ENCODE peak calls at places on chromosomes 12 and 14, in ten cellular contexts. N is pancreas; X is CD8-positive, alpha-beta T cell; F is right atrium auricular region; P is left ventricle myocardium inferior; G is HCT116; R is uterus; Y is IMR-90; O is Caco-2; E is aorta. I is an unnamed sample. For H3K4me1, the result is how much of the 10 kb centered on the place peaks cover.

GRCh38 chr12:20404576-20405346 is 36.4 kb downstream of the PDE3A start:
- DNase-seq in N (peak), X (no peak), F (peak), P (peak), G (no peak), R (no peak), Y (peak), O (no peak), E (no peak), I (no peak)

GRCh38 chr12:123269395-123269892 is 2.2 kb downstream of the CDK2AP1 start:
- DNase-seq in N (peak), X (no peak), F (peak), P (peak), G (no peak), R (peak), Y (peak), O (no peak), E (peak), I (no peak)

GRCh38 chr14:104803280-104803915 is 2.5 kb downstream of the ZBTB42 start:
- DNase-seq in N (peak), X (no peak), F (no peak), P (no peak), G (no peak), R (no peak), Y (no peak), O (no peak), E (no peak), I (no peak)

GRCh38 chr14:53742226-53742607 is 214.4 kb downstream of the BMP4 start:
- DNase-seq in N (no peak), X (no peak), F (no peak), P (no peak), G (peak), R (no peak), Y (no peak), O (no peak), E (no peak), I (no peak)

GRCh38 chr12:104422441-104422840 is 34.3 kb upstream of the CHST11 start:
- DNase-seq in N (no peak), X (no peak), F (no peak), P (no peak), G (no peak), R (no peak), Y (no peak), O (no peak), E (no peak), I (no peak)

GRCh38 chr12:15818418-15818817 is 29.2 kb upstream of the EPS8 start:
- DNase-seq in N (no peak), X (no peak), F (no peak), P (no peak), G (no peak), R (no peak), Y (no peak), O (no peak), E (no peak), I (no peak)

GRCh38 chr12:10810068-10810467 is at the start of gene TAS2R9:
- DNase-seq in N (no peak), X (no peak), F (no peak), P (no peak), G (no peak), R (no peak), Y (no peak), O (no peak), E (no peak), I (no peak)

GRCh38 chr14:52360831-52361230 is 46.7 kb downstream of the PTGER2 start:
- DNase-seq in N (no peak), X (no peak), F (no peak), P (no peak), G (no peak), R (no peak), Y (no peak), O (no peak), E (no peak), I (no peak)

GRCh38 chr12:29710104-29710503 is 73.6 kb downstream of the TMTC1 start:
- DNase-seq in N (no peak), X (no peak), F (peak), P (peak), G (no peak), R (no peak), Y (no peak), O (no peak), E (no peak), I (no peak)

GRCh38 chr12:12704593-12705230 is 8.7 kb upstream of the GPR19 start:
- DNase-seq in N (no peak), X (no peak), F (no peak), P (no peak), G (peak), R (peak), Y (peak), O (peak), E (no peak), I (peak)

GRCh38 chr14:24132061-24132685 is 1.7 kb downstream of the FITM1 start:
- DNase-seq in N (peak), X (no peak), F (no peak), P (no peak), G (no peak), R (no peak), Y (no peak), O (no peak), E (peak), I (no peak)

GRCh38 chr14:78788467-78789360 is 618.5 kb downstream of the NRXN3 start:
- DNase-seq in N (no peak), X (no peak), F (no peak), P (no peak), G (no peak), R (no peak), Y (no peak), O (no peak), E (no peak), I (no peak)

GRCh38 chr12:87848248-87848868 is 180.8 kb downstream of the C12orf50 start:
- DNase-seq in N (no peak), X (no peak), F (no peak), P (no peak), G (peak), R (no peak), Y (peak), O (peak), E (no peak), I (peak)

GRCh38 chr12:124046206-124046740 is 73.3 kb downstream of the ZNF664 start:
- DNase-seq in N (no peak), X (no peak), F (no peak), P (no peak), G (no peak), R (no peak), Y (no peak), O (no peak), E (peak), I (no peak)

GRCh38 chr14:104292084-104292970 is 153.9 kb downstream of the KIF26A start:
- DNase-seq in N (peak), X (no peak), F (no peak), P (peak), G (no peak), R (no peak), Y (no peak), O (no peak), E (peak), I (no peak)

GRCh38 chr12:18462437-18462836 is 201.1 kb downstream of the PIK3C2G start:
- DNase-seq in N (no peak), X (no peak), F (no peak), P (no peak), G (no peak), R (no peak), Y (peak), O (no peak), E (no peak), I (no peak)

GRCh38 chr12:132711169-132711843 is 664 bp downstream of the PGAM5 start:
- DNase-seq in N (peak), X (no peak), F (no peak), P (no peak), G (no peak), R (no peak), Y (peak), O (peak), E (peak), I (no peak)

GRCh38 chr14:101131451-101131916 is 228.0 kb upstream of the RTL1 start:
- DNase-seq in N (no peak), X (no peak), F (no peak), P (no peak), G (no peak), R (no peak), Y (no peak), O (no peak), E (no peak), I (no peak)

GRCh38 chr12:124727244-124727673 is 136.4 kb downstream of the SCARB1 start:
- DNase-seq in N (peak), X (no peak), F (peak), P (peak), G (peak), R (peak), Y (no peak), O (no peak), E (peak), I (no peak)

GRCh38 chr14:70660967-70661871 is 19.5 kb downstream of the TTC9 start:
- DNase-seq in N (no peak), X (peak), F (no peak), P (no peak), G (no peak), R (no peak), Y (no peak), O (no peak), E (no peak), I (no peak)

GRCh38 chr14:94823556-94824341 is 53.8 kb upstream of the GSC start:
- DNase-seq in N (no peak), X (no peak), F (no peak), P (no peak), G (peak), R (no peak), Y (no peak), O (no peak), E (no peak), I (peak)

GRCh38 chr12:579450-580110 is 83.7 kb downstream of the NINJ2 start:
- DNase-seq in N (no peak), X (no peak), F (no peak), P (no peak), G (no peak), R (no peak), Y (no peak), O (no peak), E (no peak), I (no peak)

GRCh38 chr12:116698131-116698495 is 39.8 kb downstream of the SPRING1 start:
- DNase-seq in N (no peak), X (no peak), F (no peak), P (no peak), G (no peak), R (no peak), Y (no peak), O (peak), E (no peak), I (no peak)

GRCh38 chr12:104667139-104667538 is 210.4 kb downstream of the CHST11 start:
- DNase-seq in N (no peak), X (no peak), F (no peak), P (no peak), G (no peak), R (peak), Y (peak), O (no peak), E (no peak), I (no peak)

GRCh38 chr12:2344892-2345291 is 292.1 kb downstream of the CACNA1C start:
- DNase-seq in N (no peak), X (no peak), F (no peak), P (no peak), G (no peak), R (no peak), Y (no peak), O (no peak), E (no peak), I (no peak)

GRCh38 chr12:92827836-92828431 is 101.2 kb downstream of the EEA1 start:
- DNase-seq in N (no peak), X (no peak), F (no peak), P (no peak), G (peak), R (no peak), Y (peak), O (peak), E (no peak), I (peak)

GRCh38 chr12:5511256-5511643 is 79.3 kb downstream of the NTF3 start:
- DNase-seq in N (no peak), X (no peak), F (no peak), P (no peak), G (no peak), R (no peak), Y (no peak), O (no peak), E (no peak), I (no peak)

GRCh38 chr12:124389537-124390441 is 94.9 kb downstream of the RFLNA start:
- DNase-seq in N (no peak), X (no peak), F (no peak), P (no peak), G (no peak), R (no peak), Y (no peak), O (no peak), E (no peak), I (no peak)

GRCh38 chr14:101198398-101199027 is 295.0 kb upstream of the RTL1 start:
- DNase-seq in N (peak), X (no peak), F (peak), P (no peak), G (no peak), R (peak), Y (no peak), O (no peak), E (peak), I (no peak)

GRCh38 chr12:63090716-63091115 is 60.3 kb downstream of the AVPR1A start:
- DNase-seq in N (no peak), X (no peak), F (no peak), P (no peak), G (no peak), R (no peak), Y (no peak), O (no peak), E (no peak), I (no peak)

DNA sequence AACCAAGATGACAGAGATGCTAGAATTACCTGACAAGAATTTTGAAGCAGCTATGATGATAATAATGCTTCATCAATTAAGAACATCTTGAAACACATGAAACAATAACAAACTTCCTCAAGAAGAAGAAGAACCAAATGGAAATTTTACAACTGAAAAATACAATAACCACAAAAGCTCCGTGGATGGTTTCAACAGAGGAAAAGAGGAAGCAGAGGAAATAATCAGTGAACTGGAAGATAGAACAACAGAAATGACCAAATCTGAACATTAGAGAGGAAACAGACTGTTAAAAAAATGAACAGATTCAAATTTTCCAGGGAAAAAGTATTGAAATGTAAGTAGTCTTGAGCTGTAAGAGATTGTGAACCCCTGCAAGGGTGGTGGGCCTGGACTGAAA is 62.8 kb upstream of the SLC35F4 start:
- DNase-seq in N (no peak), X (no peak), F (no peak), P (no peak), G (no peak), R (no peak), Y (no peak), O (no peak), E (no peak), I (no peak)
- H3K4me1 ChIP-seq in N (under half), X (under half), F (under half), P (under half), G (under half), R (under half), Y (under half), O (under half), E (under half), I (under half)

GRCh38 chr14:87231336-87232026 is 761.5 kb downstream of the GALC start:
- DNase-seq in N (no peak), X (no peak), F (no peak), P (no peak), G (no peak), R (no peak), Y (no peak), O (no peak), E (no peak), I (no peak)

GRCh38 chr14:87230726-87231125 is 762.3 kb downstream of the GALC start:
- DNase-seq in N (no peak), X (no peak), F (no peak), P (no peak), G (no peak), R (no peak), Y (no peak), O (no peak), E (no peak), I (no peak)

GRCh38 chr14:87229131-87229530 is 763.9 kb downstream of the GALC start:
- DNase-seq in N (no peak), X (no peak), F (no peak), P (no peak), G (no peak), R (no peak), Y (no peak), O (no peak), E (no peak), I (no peak)

GRCh38 chr14:87233266-87233665 is 759.7 kb downstream of the GALC start:
- DNase-seq in N (no peak), X (no peak), F (no peak), P (no peak), G (no peak), R (no peak), Y (no peak), O (no peak), E (no peak), I (no peak)

DNA sequence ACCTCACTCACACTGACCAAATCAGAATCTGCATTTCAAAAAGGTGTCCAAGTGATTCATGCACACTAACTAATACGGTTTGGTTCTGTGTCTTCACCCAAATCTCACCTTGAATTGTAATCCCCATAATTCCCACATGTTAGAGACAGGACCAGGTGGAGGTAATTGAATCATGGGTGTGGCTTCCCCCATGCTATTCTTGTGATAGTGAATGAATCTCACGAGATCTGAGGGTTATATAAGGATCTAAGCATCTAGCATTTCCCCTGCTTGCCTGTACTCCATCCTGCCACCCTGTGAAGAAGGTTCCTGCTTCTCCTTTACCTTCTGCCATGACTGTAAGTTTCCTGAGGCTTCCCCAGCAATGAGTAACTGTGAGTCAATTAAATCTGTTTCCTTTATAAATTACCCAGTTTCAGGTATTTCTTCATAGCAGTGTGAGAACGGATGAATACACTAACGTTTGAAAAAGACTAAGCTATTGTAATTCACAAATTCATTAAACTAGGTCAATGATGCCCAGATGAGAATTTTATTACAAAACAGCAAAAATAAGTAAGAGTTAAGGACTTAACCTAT is 759.1 kb downstream of the GALC start:
- DNase-seq in N (no peak), X (no peak), F (no peak), P (no peak), G (no peak), R (no peak), Y (no peak), O (no peak), E (no peak), I (no peak)
- H3K4me1 ChIP-seq in N (under half), X (under half), F (under half), P (under half), G (under half), R (under half), Y (under half), O (under half), E (under half), I (under half)

DNA sequence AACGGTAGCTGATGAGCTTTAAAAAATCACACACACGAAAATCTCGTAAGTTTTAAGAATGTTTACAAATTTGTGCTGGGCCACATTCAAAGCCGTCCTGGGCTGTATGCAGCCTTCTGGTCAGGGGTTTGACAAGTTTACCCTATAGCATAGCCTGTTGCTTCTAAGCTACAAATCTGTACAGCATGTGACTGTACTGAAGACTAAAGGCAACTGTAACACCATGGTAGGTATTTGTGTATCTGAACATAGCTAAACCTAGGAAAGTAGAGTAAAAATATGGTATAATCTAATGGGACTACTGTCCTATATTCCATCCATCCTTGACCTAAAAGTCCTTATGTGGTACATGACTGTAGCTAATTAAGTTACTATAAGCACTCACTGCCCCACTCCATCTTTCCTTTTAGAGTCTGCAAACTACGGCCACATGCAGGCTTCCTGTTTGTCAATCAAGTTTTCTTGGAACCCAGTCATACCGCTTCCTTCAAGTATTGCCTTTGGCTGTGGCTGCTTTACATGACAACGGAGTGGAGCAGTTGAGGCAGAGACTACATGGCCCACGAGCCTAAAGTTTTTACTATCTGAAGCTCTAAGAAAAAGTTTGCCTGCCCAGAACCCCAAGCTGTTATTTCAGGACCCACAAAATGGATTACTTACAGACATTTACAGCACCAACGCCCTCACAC is 18.5 kb downstream of the KRT7 start:
- DNase-seq in N (no peak), X (no peak), F (no peak), P (no peak), G (no peak), R (no peak), Y (no peak), O (no peak), E (peak), I (no peak)
- H3K4me1 ChIP-seq in N (under half), X (under half), F (under half), P (under half), G (under half), R (under half), Y (under half), O (under half), E (under half), I (half or more)

GRCh38 chr14:49957089-49957852 is 64.4 kb downstream of the ARF6 start:
- DNase-seq in N (no peak), X (no peak), F (no peak), P (no peak), G (no peak), R (no peak), Y (no peak), O (no peak), E (no peak), I (peak)

GRCh38 chr14:49951946-49952345 is 59.1 kb downstream of the ARF6 start:
- DNase-seq in N (no peak), X (no peak), F (no peak), P (no peak), G (no peak), R (no peak), Y (no peak), O (no peak), E (no peak), I (no peak)

GRCh38 chr14:49953196-49953595 is 60.3 kb downstream of the ARF6 start:
- DNase-seq in N (no peak), X (no peak), F (no peak), P (no peak), G (no peak), R (no peak), Y (no peak), O (no peak), E (no peak), I (no peak)

GRCh38 chr14:49955013-49955412 is 62.1 kb downstream of the ARF6 start:
- DNase-seq in N (no peak), X (no peak), F (no peak), P (no peak), G (no peak), R (no peak), Y (no peak), O (no peak), E (no peak), I (no peak)

DNA sequence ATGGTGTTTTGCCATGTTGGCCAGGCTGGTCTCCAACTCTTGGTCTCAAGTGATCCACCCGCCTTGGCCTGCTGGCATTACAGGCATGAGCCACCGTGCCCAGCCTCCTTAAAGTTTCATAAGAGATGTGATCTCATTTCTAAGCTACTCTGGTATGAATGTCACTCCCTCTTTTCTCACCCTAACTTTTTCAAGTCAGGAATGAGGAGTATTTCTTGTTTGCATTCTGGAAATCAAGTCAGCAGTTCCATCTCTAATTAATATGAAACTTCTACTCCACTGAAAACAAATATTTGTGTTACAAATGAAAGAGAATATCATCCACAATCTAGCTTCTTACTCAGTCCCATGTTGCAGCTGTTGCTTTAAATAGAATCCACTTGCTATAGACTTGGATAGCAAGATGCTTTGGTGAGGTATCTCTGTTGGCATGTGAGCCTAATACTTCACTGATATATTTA is 61.3 kb downstream of the ARF6 start:
- DNase-seq in N (no peak), X (no peak), F (no peak), P (no peak), G (no peak), R (no peak), Y (peak), O (no peak), E (no peak), I (no peak)
- H3K4me1 ChIP-seq in N (under half), X (under half), F (under half), P (under half), G (under half), R (under half), Y (under half), O (under half), E (under half), I (half or more)